ENCODE peak calls at places on chromosomes 16 and 17, in six cellular contexts. G is GM10248; B is stimulated activated CD8-positive, alpha-beta memory T cell treated with anti-CD3 and anti-CD28 coated beads, Interleukin-4, amount 100 ng/mL, for 1 hour; W is Caki2; N is ACHN; L is KBM-7. I is an unnamed sample.

GRCh38 chr17:76659928-76660614 is 16.5 kb upstream of the ST6GALNAC1 start:
- DNase-seq in G (no peak), B (no peak), W (peak), N (peak), L (peak), I (peak)

GRCh38 chr16:27822529-27823437 is 240.7 kb downstream of the GSG1L start:
- DNase-seq in G (no peak), B (no peak), W (no peak), N (no peak), L (no peak), I (peak)

GRCh38 chr16:59164461-59164860 is 430.3 kb upstream of the GOT2 start:
- DNase-seq in G (no peak), B (no peak), W (no peak), N (peak), L (no peak), I (no peak)

GRCh38 chr16:55478827-55479559 is at the start of gene MMP2:
- DNase-seq in G (no peak), B (no peak), W (no peak), N (no peak), L (peak), I (no peak)

GRCh38 chr17:10744509-10745000 is 14.7 kb upstream of the TMEM220 start:
- DNase-seq in G (no peak), B (no peak), W (no peak), N (no peak), L (no peak), I (no peak)

GRCh38 chr17:79064026-79064425 is 10.6 kb upstream of the ENGASE start:
- DNase-seq in G (no peak), B (no peak), W (no peak), N (no peak), L (no peak), I (no peak)

GRCh38 chr16:71929048-71929447 is 33.7 kb downstream of the IST1 start:
- DNase-seq in G (no peak), B (no peak), W (peak), N (peak), L (no peak), I (no peak)

GRCh38 chr16:275786-276232 is at the start of gene RGS11:
- DNase-seq in G (no peak), B (no peak), W (no peak), N (no peak), L (no peak), I (no peak)

GRCh38 chr17:63476494-63476856 is 386 bp upstream of the ACE start:
- DNase-seq in G (no peak), B (no peak), W (no peak), N (peak), L (no peak), I (no peak)